ENCODE peak calls at places on chromosomes 6 and 20, in five cellular contexts. J, C, U, R and D are unnamed samples.

GRCh38 chr20:25020901-25021301 is 28.4 kb upstream of the APMAP start:
- DNase-seq in J (no peak), C (no peak), U (peak; percentile 25), R (peak; percentile 2), D (no peak)

GRCh38 chr6:5051394-5051793 is 33.7 kb upstream of the PPP1R3G start:
- DNase-seq in J (no peak), C (no peak), U (no peak), R (no peak), D (no peak)

GRCh38 chr6:15574023-15574422 is 88.8 kb downstream of the DTNBP1 start:
- DNase-seq in J (no peak), C (no peak), U (no peak), R (no peak), D (no peak)

GRCh38 chr6:15654250-15654649 is 8.6 kb downstream of the DTNBP1 start:
- DNase-seq in J (no peak), C (no peak), U (no peak), R (no peak), D (no peak)

GRCh38 chr6:7085911-7086310 is 21.9 kb upstream of the RREB1 start:
- DNase-seq in J (no peak), C (no peak), U (peak; percentile 72), R (peak; percentile 26), D (no peak)

GRCh38 chr6:118739976-118740771 is 88.8 kb upstream of the CEP85L start:
- DNase-seq in J (no peak), C (no peak), U (no peak), R (no peak), D (no peak)

GRCh38 chr6:7786206-7786605 is 60.3 kb downstream of the BMP6 start:
- DNase-seq in J (no peak), C (no peak), U (no peak), R (no peak), D (no peak)

GRCh38 chr20:52129611-52130010 is 62.0 kb downstream of the ZFP64 start:
- DNase-seq in J (no peak), C (no peak), U (no peak), R (no peak), D (no peak)

GRCh38 chr20:62742979-62743776 is 34.5 kb downstream of the NTSR1 start:
- DNase-seq in J (no peak), C (no peak), U (peak; percentile 59), R (peak; percentile 3), D (no peak)

GRCh38 chr6:81552644-81553043 is 199.8 kb downstream of the TENT5A start:
- DNase-seq in J (no peak), C (no peak), U (no peak), R (no peak), D (no peak)
- TF ChIP-seq EP300 in J (no peak), C (no peak), U (no peak), R (no peak), D (no peak)

GRCh38 chr6:133590196-133590595 is 298.7 kb upstream of the TCF21 start:
- DNase-seq in J (peak; percentile 17), C (no peak), U (no peak), R (no peak), D (no peak)

GRCh38 chr6:133590814-133591213 is 298.1 kb upstream of the TCF21 start:
- DNase-seq in J (no peak), C (no peak), U (no peak), R (no peak), D (no peak)

GRCh38 chr6:133587841-133588240 is 301.1 kb upstream of the TCF21 start:
- DNase-seq in J (no peak), C (no peak), U (no peak), R (no peak), D (no peak)

GRCh38 chr6:133584903-133585302 is 304.0 kb upstream of the TCF21 start:
- DNase-seq in J (no peak), C (no peak), U (no peak), R (no peak), D (no peak)

GRCh38 chr6:133587396-133587795 is 301.5 kb upstream of the TCF21 start:
- DNase-seq in J (no peak), C (no peak), U (no peak), R (no peak), D (no peak)
- H3K27ac ChIP-seq in J (peak overlapping the region; percentile 94), C (no peak overlapping the region), U (no peak overlapping the region), R (no peak overlapping the region), D (no peak overlapping the region)

GRCh38 chr20:50540620-50541605 is 30.7 kb downstream of the PTPN1 start:
- DNase-seq in J (peak; percentile 36), C (no peak), U (no peak), R (no peak), D (no peak)
- TF ChIP-seq CTCF in J (no peak), C (no peak), U (no peak), R (no peak), D (no peak)

DNA sequence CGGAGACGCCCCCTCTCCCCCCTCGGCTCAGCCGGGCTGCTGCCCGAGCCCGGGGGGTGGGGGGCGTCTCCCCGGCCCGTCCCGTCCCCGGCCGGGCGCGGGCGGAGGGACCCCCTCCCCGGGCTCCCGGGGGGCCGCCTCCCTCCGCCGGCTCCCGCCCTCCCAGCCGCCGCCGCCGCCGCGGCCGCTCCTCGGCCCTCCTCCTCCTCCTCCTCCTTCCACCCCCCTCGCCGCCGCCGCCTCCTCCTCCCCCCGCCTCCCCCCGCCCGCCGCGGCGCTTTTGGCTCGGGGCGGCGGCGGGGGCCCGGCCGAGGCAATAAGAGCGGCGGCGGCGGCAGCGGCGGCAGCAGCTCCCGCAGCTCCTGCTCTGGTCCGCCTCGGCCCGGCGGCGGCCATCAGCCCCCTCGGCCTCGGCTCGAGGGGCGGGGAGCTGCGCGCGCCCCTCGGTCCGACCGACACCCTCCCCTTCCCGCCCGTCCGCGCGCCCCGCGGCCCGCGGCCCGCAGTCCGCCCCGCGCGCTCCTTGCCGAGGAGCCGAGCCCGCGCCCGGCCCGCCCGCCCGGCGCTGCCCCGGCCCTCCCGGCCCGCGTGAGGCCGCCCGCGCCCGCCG is 38.7 kb downstream of the GNAS start:
- DNase-seq in J (peak; percentile 45), C (peak; percentile 61), U (peak; percentile 78), R (peak; percentile 86), D (no peak)
- TF ChIP-seq EP300 in J (no peak), C (no peak), U (no peak), R (no peak), D (no peak)